ENCODE peak calls at places on chromosomes 4 and X, in eight cellular contexts. One of them, this sample, is unnamed. For H3K4me1, the result is how much of the 10 kb centered on the place peaks cover.

GRCh38 chrX:149909324-149910177 is 19.8 kb upstream of the HSFX4 start:
- DNase-seq in CD8-positive, alpha-beta T cell: no peak
- DNase-seq in naive thymus-derived CD4-positive, alpha-beta T cell: no peak
- DNase-seq in adrenal gland: no peak
- DNase-seq in upper lobe of right lung: no peak
- DNase-seq in iPS DF 6.9: no peak
- DNase-seq in lung: no peak
- DNase-seq in endodermal cell: no peak
- DNase-seq in this sample: no peak

GRCh38 chr4:154584259-154584658 is 6.3 kb downstream of the FGA start:
- DNase-seq in CD8-positive, alpha-beta T cell: no peak
- DNase-seq in naive thymus-derived CD4-positive, alpha-beta T cell: no peak
- DNase-seq in adrenal gland: no peak
- DNase-seq in upper lobe of right lung: no peak
- DNase-seq in iPS DF 6.9: no peak
- DNase-seq in lung: no peak
- DNase-seq in endodermal cell: no peak
- DNase-seq in this sample: no peak

GRCh38 chr4:26873391-26874026 is 12.9 kb downstream of the STIM2 start:
- DNase-seq in CD8-positive, alpha-beta T cell: no peak
- DNase-seq in naive thymus-derived CD4-positive, alpha-beta T cell: no peak
- DNase-seq in adrenal gland: no peak
- DNase-seq in upper lobe of right lung: no peak
- DNase-seq in iPS DF 6.9: no peak
- DNase-seq in lung: no peak
- DNase-seq in endodermal cell: no peak
- DNase-seq in this sample: no peak

GRCh38 chr4:21134994-21135393 is 434.7 kb downstream of the PACRGL start:
- DNase-seq in CD8-positive, alpha-beta T cell: no peak
- DNase-seq in naive thymus-derived CD4-positive, alpha-beta T cell: no peak
- DNase-seq in adrenal gland: no peak
- DNase-seq in upper lobe of right lung: no peak
- DNase-seq in iPS DF 6.9: no peak
- DNase-seq in lung: no peak
- DNase-seq in endodermal cell: no peak
- DNase-seq in this sample: no peak

GRCh38 chr4:23818097-23818648 is 71.7 kb downstream of the PPARGC1A start:
- DNase-seq in CD8-positive, alpha-beta T cell: no peak
- DNase-seq in naive thymus-derived CD4-positive, alpha-beta T cell: no peak
- DNase-seq in adrenal gland: no peak
- DNase-seq in upper lobe of right lung: no peak
- DNase-seq in iPS DF 6.9: no peak
- DNase-seq in lung: no peak
- DNase-seq in endodermal cell: no peak
- DNase-seq in this sample: no peak

GRCh38 chr4:5399790-5400421 is 308.5 kb downstream of the EVC2 start:
- DNase-seq in CD8-positive, alpha-beta T cell: no peak
- DNase-seq in naive thymus-derived CD4-positive, alpha-beta T cell: no peak
- DNase-seq in adrenal gland: no peak
- DNase-seq in upper lobe of right lung: no peak
- DNase-seq in iPS DF 6.9: peak
- DNase-seq in lung: no peak
- DNase-seq in endodermal cell: peak
- DNase-seq in this sample: peak

GRCh38 chr4:120948382-120948781 is 25.9 kb upstream of the PRDM5 start:
- DNase-seq in CD8-positive, alpha-beta T cell: no peak
- DNase-seq in naive thymus-derived CD4-positive, alpha-beta T cell: no peak
- DNase-seq in adrenal gland: no peak
- DNase-seq in upper lobe of right lung: no peak
- DNase-seq in iPS DF 6.9: no peak
- DNase-seq in lung: no peak
- DNase-seq in endodermal cell: peak
- DNase-seq in this sample: no peak

GRCh38 chr4:134470544-134470943 is 269.0 kb upstream of the PABPC4L start:
- DNase-seq in CD8-positive, alpha-beta T cell: no peak
- DNase-seq in naive thymus-derived CD4-positive, alpha-beta T cell: no peak
- DNase-seq in adrenal gland: no peak
- DNase-seq in upper lobe of right lung: no peak
- DNase-seq in iPS DF 6.9: peak
- DNase-seq in lung: no peak
- DNase-seq in endodermal cell: peak
- DNase-seq in this sample: no peak

GRCh38 chr4:100106982-100107381 is 83.3 kb downstream of the DDIT4L start:
- DNase-seq in CD8-positive, alpha-beta T cell: no peak
- DNase-seq in naive thymus-derived CD4-positive, alpha-beta T cell: no peak
- DNase-seq in adrenal gland: no peak
- DNase-seq in upper lobe of right lung: no peak
- DNase-seq in iPS DF 6.9: no peak
- DNase-seq in lung: no peak
- DNase-seq in endodermal cell: no peak
- DNase-seq in this sample: no peak

GRCh38 chr4:161320377-161320776 is 843.4 kb downstream of the FSTL5 start:
- DNase-seq in CD8-positive, alpha-beta T cell: no peak
- DNase-seq in naive thymus-derived CD4-positive, alpha-beta T cell: no peak
- DNase-seq in adrenal gland: no peak
- DNase-seq in upper lobe of right lung: no peak
- DNase-seq in iPS DF 6.9: peak
- DNase-seq in lung: no peak
- DNase-seq in endodermal cell: peak
- DNase-seq in this sample: no peak

GRCh38 chrX:153517421-153517820 is at the start of gene ATP2B3:
- DNase-seq in CD8-positive, alpha-beta T cell: no peak
- DNase-seq in naive thymus-derived CD4-positive, alpha-beta T cell: no peak
- DNase-seq in adrenal gland: no peak
- DNase-seq in upper lobe of right lung: no peak
- DNase-seq in iPS DF 6.9: no peak
- DNase-seq in lung: no peak
- DNase-seq in endodermal cell: peak
- DNase-seq in this sample: no peak

GRCh38 chr4:27318740-27319139 is 458.1 kb downstream of the STIM2 start:
- DNase-seq in CD8-positive, alpha-beta T cell: no peak
- DNase-seq in naive thymus-derived CD4-positive, alpha-beta T cell: no peak
- DNase-seq in adrenal gland: no peak
- DNase-seq in upper lobe of right lung: no peak
- DNase-seq in iPS DF 6.9: peak
- DNase-seq in lung: no peak
- DNase-seq in endodermal cell: peak
- DNase-seq in this sample: no peak

GRCh38 chr4:151205722-151206121 is 71.2 kb upstream of the PRSS48 start:
- DNase-seq in CD8-positive, alpha-beta T cell: no peak
- DNase-seq in naive thymus-derived CD4-positive, alpha-beta T cell: no peak
- DNase-seq in adrenal gland: no peak
- DNase-seq in upper lobe of right lung: no peak
- DNase-seq in iPS DF 6.9: no peak
- DNase-seq in lung: no peak
- DNase-seq in endodermal cell: no peak
- DNase-seq in this sample: no peak
- H3K4me1 ChIP-seq in CD8-positive, alpha-beta T cell: under half
- H3K4me1 ChIP-seq in naive thymus-derived CD4-positive, alpha-beta T cell: under half
- H3K4me1 ChIP-seq in adrenal gland: under half
- H3K4me1 ChIP-seq in upper lobe of right lung: under half
- H3K4me1 ChIP-seq in iPS DF 6.9: under half
- H3K4me1 ChIP-seq in lung: under half
- H3K4me1 ChIP-seq in endodermal cell: under half
- H3K4me1 ChIP-seq in this sample: under half

GRCh38 chr4:15011166-15011565 is 8.9 kb downstream of the CPEB2 start:
- DNase-seq in CD8-positive, alpha-beta T cell: no peak
- DNase-seq in naive thymus-derived CD4-positive, alpha-beta T cell: no peak
- DNase-seq in adrenal gland: no peak
- DNase-seq in upper lobe of right lung: no peak
- DNase-seq in iPS DF 6.9: no peak
- DNase-seq in lung: no peak
- DNase-seq in endodermal cell: no peak
- DNase-seq in this sample: no peak

GRCh38 chr4:15012017-15012788 is 9.9 kb downstream of the CPEB2 start:
- DNase-seq in CD8-positive, alpha-beta T cell: no peak
- DNase-seq in naive thymus-derived CD4-positive, alpha-beta T cell: no peak
- DNase-seq in adrenal gland: no peak
- DNase-seq in upper lobe of right lung: no peak
- DNase-seq in iPS DF 6.9: no peak
- DNase-seq in lung: no peak
- DNase-seq in endodermal cell: no peak
- DNase-seq in this sample: no peak

GRCh38 chr4:15010038-15010585 is 7.8 kb downstream of the CPEB2 start:
- DNase-seq in CD8-positive, alpha-beta T cell: no peak
- DNase-seq in naive thymus-derived CD4-positive, alpha-beta T cell: no peak
- DNase-seq in adrenal gland: no peak
- DNase-seq in upper lobe of right lung: no peak
- DNase-seq in iPS DF 6.9: no peak
- DNase-seq in lung: no peak
- DNase-seq in endodermal cell: no peak
- DNase-seq in this sample: no peak

GRCh38 chr4:15015170-15015569 is 12.9 kb downstream of the CPEB2 start:
- DNase-seq in CD8-positive, alpha-beta T cell: no peak
- DNase-seq in naive thymus-derived CD4-positive, alpha-beta T cell: no peak
- DNase-seq in adrenal gland: no peak
- DNase-seq in upper lobe of right lung: no peak
- DNase-seq in iPS DF 6.9: no peak
- DNase-seq in lung: no peak
- DNase-seq in endodermal cell: no peak
- DNase-seq in this sample: no peak

GRCh38 chr4:15013585-15013984 is 11.3 kb downstream of the CPEB2 start:
- DNase-seq in CD8-positive, alpha-beta T cell: no peak
- DNase-seq in naive thymus-derived CD4-positive, alpha-beta T cell: no peak
- DNase-seq in adrenal gland: no peak
- DNase-seq in upper lobe of right lung: no peak
- DNase-seq in iPS DF 6.9: no peak
- DNase-seq in lung: no peak
- DNase-seq in endodermal cell: no peak
- DNase-seq in this sample: no peak
- H3K4me1 ChIP-seq in CD8-positive, alpha-beta T cell: under half
- H3K4me1 ChIP-seq in naive thymus-derived CD4-positive, alpha-beta T cell: under half
- H3K4me1 ChIP-seq in adrenal gland: under half
- H3K4me1 ChIP-seq in upper lobe of right lung: under half
- H3K4me1 ChIP-seq in iPS DF 6.9: under half
- H3K4me1 ChIP-seq in lung: under half
- H3K4me1 ChIP-seq in endodermal cell: under half
- H3K4me1 ChIP-seq in this sample: under half

DNA sequence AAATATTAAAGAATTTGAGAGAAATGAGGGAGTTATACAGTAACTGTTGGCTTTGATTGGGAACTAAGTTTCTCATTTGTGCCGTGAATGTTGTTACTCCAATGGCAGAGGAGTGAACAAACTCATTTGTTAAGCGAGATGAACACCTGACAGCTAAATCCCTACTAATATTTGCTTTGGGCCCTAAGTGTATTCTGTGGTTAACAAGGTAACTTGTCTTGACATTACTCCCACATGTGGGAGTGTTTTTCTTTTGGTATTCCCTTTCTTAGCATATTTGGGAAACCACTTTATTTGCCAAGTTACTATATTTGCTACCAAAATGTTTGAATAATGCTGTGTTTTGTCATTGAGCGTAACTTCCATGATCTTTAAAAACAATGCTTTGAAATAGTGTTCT is 82.4 kb downstream of the ARHGAP10 start:
- DNase-seq in CD8-positive, alpha-beta T cell: no peak
- DNase-seq in naive thymus-derived CD4-positive, alpha-beta T cell: no peak
- DNase-seq in adrenal gland: no peak
- DNase-seq in upper lobe of right lung: no peak
- DNase-seq in iPS DF 6.9: no peak
- DNase-seq in lung: no peak
- DNase-seq in endodermal cell: no peak
- DNase-seq in this sample: no peak
- H3K4me1 ChIP-seq in CD8-positive, alpha-beta T cell: under half
- H3K4me1 ChIP-seq in naive thymus-derived CD4-positive, alpha-beta T cell: under half
- H3K4me1 ChIP-seq in adrenal gland: under half
- H3K4me1 ChIP-seq in upper lobe of right lung: under half
- H3K4me1 ChIP-seq in iPS DF 6.9: under half
- H3K4me1 ChIP-seq in lung: under half
- H3K4me1 ChIP-seq in endodermal cell: under half
- H3K4me1 ChIP-seq in this sample: under half

GRCh38 chr4:81032805-81033684 is 2.5 kb downstream of the BMP3 start:
- DNase-seq in CD8-positive, alpha-beta T cell: no peak
- DNase-seq in naive thymus-derived CD4-positive, alpha-beta T cell: no peak
- DNase-seq in adrenal gland: no peak
- DNase-seq in upper lobe of right lung: no peak
- DNase-seq in iPS DF 6.9: no peak
- DNase-seq in lung: no peak
- DNase-seq in endodermal cell: no peak
- DNase-seq in this sample: no peak

GRCh38 chr4:81031389-81032173 is 1.1 kb downstream of the BMP3 start:
- DNase-seq in CD8-positive, alpha-beta T cell: no peak
- DNase-seq in naive thymus-derived CD4-positive, alpha-beta T cell: no peak
- DNase-seq in adrenal gland: no peak
- DNase-seq in upper lobe of right lung: peak
- DNase-seq in iPS DF 6.9: no peak
- DNase-seq in lung: peak
- DNase-seq in endodermal cell: peak
- DNase-seq in this sample: no peak

GRCh38 chr4:81030061-81030616 is 369 bp upstream of the BMP3 start:
- DNase-seq in CD8-positive, alpha-beta T cell: no peak
- DNase-seq in naive thymus-derived CD4-positive, alpha-beta T cell: no peak
- DNase-seq in adrenal gland: no peak
- DNase-seq in upper lobe of right lung: no peak
- DNase-seq in iPS DF 6.9: no peak
- DNase-seq in lung: no peak
- DNase-seq in endodermal cell: no peak
- DNase-seq in this sample: no peak

GRCh38 chr4:81030617-81031388 is at the start of gene BMP3:
- DNase-seq in CD8-positive, alpha-beta T cell: no peak
- DNase-seq in naive thymus-derived CD4-positive, alpha-beta T cell: no peak
- DNase-seq in adrenal gland: no peak
- DNase-seq in upper lobe of right lung: peak
- DNase-seq in iPS DF 6.9: no peak
- DNase-seq in lung: peak
- DNase-seq in endodermal cell: peak
- DNase-seq in this sample: peak

DNA sequence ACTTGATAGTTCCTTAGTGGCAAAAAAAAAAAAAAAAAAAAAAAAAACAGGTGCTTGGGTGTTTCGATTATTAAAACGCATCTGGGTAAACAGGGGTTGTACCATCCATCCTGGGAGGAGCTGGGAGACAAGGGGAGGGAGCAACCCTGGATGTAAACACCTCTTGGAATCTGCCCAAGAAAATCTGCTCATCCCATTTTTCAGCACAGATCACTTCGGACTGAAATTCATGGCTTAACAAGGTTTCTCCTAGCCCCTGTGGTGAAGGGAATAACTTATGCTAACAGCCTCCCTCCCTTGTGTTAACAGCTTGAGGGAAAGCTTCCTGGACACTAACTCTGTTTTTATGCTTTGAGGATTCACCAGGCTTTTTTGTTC is 1.7 kb downstream of the BMP3 start:
- DNase-seq in CD8-positive, alpha-beta T cell: no peak
- DNase-seq in naive thymus-derived CD4-positive, alpha-beta T cell: no peak
- DNase-seq in adrenal gland: no peak
- DNase-seq in upper lobe of right lung: no peak
- DNase-seq in iPS DF 6.9: no peak
- DNase-seq in lung: no peak
- DNase-seq in endodermal cell: peak
- DNase-seq in this sample: no peak
- H3K4me1 ChIP-seq in CD8-positive, alpha-beta T cell: under half
- H3K4me1 ChIP-seq in naive thymus-derived CD4-positive, alpha-beta T cell: under half
- H3K4me1 ChIP-seq in adrenal gland: under half
- H3K4me1 ChIP-seq in upper lobe of right lung: under half
- H3K4me1 ChIP-seq in iPS DF 6.9: under half
- H3K4me1 ChIP-seq in lung: under half
- H3K4me1 ChIP-seq in endodermal cell: under half
- H3K4me1 ChIP-seq in this sample: under half

DNA sequence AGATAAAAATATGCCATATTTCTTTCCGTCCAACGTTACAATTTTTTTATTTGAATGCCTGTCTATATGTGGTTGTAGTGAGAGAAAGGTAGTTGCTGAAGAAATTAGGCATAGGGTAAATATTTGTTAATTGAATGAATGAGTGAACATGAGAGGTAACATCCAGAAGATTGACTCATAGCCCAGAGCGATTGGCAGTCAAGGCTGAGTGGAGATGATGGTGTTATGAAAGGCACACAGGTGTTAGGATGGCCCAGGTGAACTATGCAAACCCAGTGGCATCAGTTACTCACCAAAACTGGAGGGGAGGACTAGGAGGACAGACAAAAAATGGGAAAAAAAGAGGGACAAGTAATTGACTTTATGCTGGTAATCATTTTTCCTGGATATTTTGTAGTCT is 31.7 kb upstream of the SPRY1 start:
- DNase-seq in CD8-positive, alpha-beta T cell: no peak
- DNase-seq in naive thymus-derived CD4-positive, alpha-beta T cell: no peak
- DNase-seq in adrenal gland: no peak
- DNase-seq in upper lobe of right lung: no peak
- DNase-seq in iPS DF 6.9: no peak
- DNase-seq in lung: no peak
- DNase-seq in endodermal cell: peak
- DNase-seq in this sample: no peak
- H3K4me1 ChIP-seq in CD8-positive, alpha-beta T cell: under half
- H3K4me1 ChIP-seq in naive thymus-derived CD4-positive, alpha-beta T cell: under half
- H3K4me1 ChIP-seq in adrenal gland: under half
- H3K4me1 ChIP-seq in upper lobe of right lung: under half
- H3K4me1 ChIP-seq in iPS DF 6.9: under half
- H3K4me1 ChIP-seq in lung: under half
- H3K4me1 ChIP-seq in endodermal cell: under half
- H3K4me1 ChIP-seq in this sample: under half

This sample was measured in SJSA1.